ENCODE peak calls at places on chromosomes 3 and 15, in seven cellular contexts. D is A549, N is stomach, T is sigmoid colon, S is tibial nerve, Q is HepG2, V is K562. U is an unnamed sample.

GRCh38 chr15:88954431-88955277 is 41.5 kb upstream of the MFGE8 start:
- DNase-seq in S (no peak), D (no peak), Q (no peak), T (no peak), N (no peak), V (no peak), U (no peak)

GRCh38 chr3:107421170-107421792 is 44.0 kb downstream of the CCDC54 start:
- DNase-seq in S (peak; percentile 14), N (no peak), V (peak; percentile 17), T (no peak), Q (peak; percentile 52), D (no peak), U (no peak)

GRCh38 chr3:193665370-193665989 is 72.5 kb downstream of the OPA1 start:
- DNase-seq in S (no peak), V (no peak), D (no peak), Q (peak; percentile 25), T (no peak), N (no peak), U (no peak)

GRCh38 chr3:171454026-171454425 is 6.2 kb downstream of the TNIK start:
- DNase-seq in D (no peak), T (no peak), Q (no peak), S (no peak), N (peak; percentile 43), V (no peak), U (no peak)

GRCh38 chr3:39192490-39193092 is at the start of gene XIRP1:
- DNase-seq in T (no peak), S (no peak), N (no peak), Q (no peak), D (no peak), V (no peak), U (no peak)

GRCh38 chr3:27827041-27827440 is 104.9 kb upstream of the EOMES start:
- DNase-seq in S (no peak), N (no peak), V (no peak), Q (no peak), D (no peak), T (no peak), U (no peak)

GRCh38 chr3:157354722-157355121 is 81.9 kb upstream of the PTX3 start:
- DNase-seq in D (no peak), N (no peak), Q (no peak), S (no peak), T (no peak), V (peak; percentile 16), U (no peak)

GRCh38 chr3:184716652-184717607 is 5.1 kb upstream of the MAGEF1 start:
- DNase-seq in S (peak; percentile 14), Q (peak; percentile 12), V (no peak), T (no peak), D (no peak), N (no peak), U (peak; percentile 83)

GRCh38 chr3:168250415-168250861 is 154.7 kb upstream of the GOLIM4 start:
- DNase-seq in S (no peak), N (no peak), T (no peak), D (no peak), Q (no peak), V (no peak), U (no peak)

GRCh38 chr3:72031581-72031980 is 246.6 kb upstream of the PROK2 start:
- DNase-seq in T (no peak), Q (no peak), V (no peak), S (peak; percentile 14), D (no peak), N (no peak), U (no peak)

GRCh38 chr3:5019411-5020261 is 40.4 kb downstream of the BHLHE40 start:
- DNase-seq in S (no peak), N (peak; percentile 38), D (no peak), V (peak; percentile 87), T (no peak), Q (no peak), U (peak; percentile 63)

GRCh38 chr15:64930778-64931240 is 19.1 kb downstream of the ANKDD1A start:
- DNase-seq in S (no peak), Q (no peak), N (no peak), T (no peak), D (no peak), V (no peak), U (no peak)

GRCh38 chr3:123389338-123389910 is 59.5 kb downstream of the ADCY5 start:
- DNase-seq in N (no peak), S (no peak), D (no peak), Q (no peak), V (no peak), T (no peak), U (no peak)

DNA sequence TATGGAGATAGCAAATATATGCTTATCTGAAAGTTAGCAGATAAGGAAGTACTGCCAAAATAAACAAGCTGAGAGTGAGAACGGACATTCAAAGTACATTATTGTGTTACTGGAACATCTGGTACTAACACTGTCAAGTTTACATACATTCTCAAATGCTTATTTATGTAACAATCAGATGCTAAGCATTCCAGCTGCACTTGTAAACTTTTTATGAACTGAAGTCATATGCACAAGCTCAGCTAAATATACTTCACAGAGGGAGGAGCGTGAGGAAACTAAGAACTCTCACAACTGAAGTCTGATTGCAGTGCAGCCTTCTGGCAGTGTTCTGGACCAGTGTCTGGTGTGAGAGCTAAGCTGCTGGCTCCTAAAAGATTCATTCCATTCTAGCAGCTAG is 223.7 kb upstream of the NANOGP8 start:
- DNase-seq in S (no peak), N (no peak), D (no peak), T (peak; percentile 70), V (no peak), Q (no peak), U (no peak)
- TF ChIP-seq POLR2A in S (no peak), N (no peak), D (no peak), T (no peak), V (no peak), Q (no peak), U (no peak)

GRCh38 chr15:74322558-74323180 is 44.8 kb downstream of the CYP11A1 start:
- DNase-seq in N (peak; percentile 59), V (peak; percentile 77), T (peak; percentile 82), D (peak; percentile 65), S (peak; percentile 74), Q (peak; percentile 41), U (peak; percentile 38)

GRCh38 chr15:74319138-74319460 is 48.3 kb downstream of the CYP11A1 start:
- DNase-seq in Q (no peak), D (no peak), V (no peak), S (no peak), T (no peak), N (no peak), U (no peak)

GRCh38 chr15:74319596-74320357 is 47.7 kb downstream of the CYP11A1 start:
- DNase-seq in N (no peak), D (no peak), S (no peak), V (no peak), T (no peak), Q (no peak), U (peak; percentile 36)

GRCh38 chr15:74318376-74319137 is 48.9 kb downstream of the CYP11A1 start:
- DNase-seq in N (no peak), Q (no peak), D (no peak), S (no peak), T (no peak), V (no peak), U (peak; percentile 53)

DNA sequence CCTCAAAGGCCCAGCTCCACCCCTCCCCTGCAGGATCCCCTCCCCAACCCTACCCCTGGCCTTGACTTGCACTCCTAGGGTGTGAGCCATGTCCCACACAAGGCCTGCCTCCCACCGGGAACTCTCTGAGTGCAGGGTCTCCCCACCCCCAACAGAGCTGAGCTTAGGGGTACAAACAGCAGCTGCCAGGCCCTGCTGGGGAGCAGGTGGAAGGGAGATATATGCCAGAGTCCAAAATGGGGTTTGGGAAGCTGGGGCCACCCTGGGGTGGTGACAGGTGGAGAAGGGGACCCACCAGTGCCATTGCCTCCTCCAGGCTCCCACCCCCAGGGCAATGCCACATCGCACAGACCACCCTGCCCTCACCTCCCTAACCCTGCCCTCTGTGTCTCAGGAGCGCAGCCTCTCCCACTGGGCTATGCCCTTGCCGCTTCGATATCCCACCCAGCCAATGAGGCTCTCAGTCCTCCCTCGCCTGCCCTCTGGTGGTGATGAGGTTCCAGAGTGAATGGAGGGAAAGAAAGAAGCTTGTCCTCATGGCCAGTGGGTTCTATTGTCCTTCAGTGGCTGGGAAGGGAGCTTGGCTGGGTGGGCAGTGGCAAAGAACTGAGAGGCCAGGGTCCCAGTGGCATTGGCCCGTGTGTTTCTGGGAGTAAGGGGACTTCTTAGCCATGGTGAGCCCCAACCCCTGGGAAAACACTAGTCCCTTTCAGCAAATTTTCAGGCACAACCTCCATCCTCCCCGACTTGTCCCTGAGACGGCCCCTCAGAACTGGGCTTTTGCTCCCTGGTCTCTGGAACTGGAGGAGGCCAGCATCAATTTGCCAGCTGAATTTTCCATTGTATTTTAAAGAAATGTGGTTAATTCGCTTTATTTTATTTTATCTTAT is 46.8 kb downstream of the CYP11A1 start:
- DNase-seq in N (peak; percentile 44), V (peak; percentile 72), T (no peak), Q (peak; percentile 43), D (peak; percentile 25), S (peak; percentile 76), U (no peak)
- TF ChIP-seq EP300 in N (no peak), V (no peak), T (no peak), Q (no peak), D (no peak), S (no peak), U (no peak)

DNA sequence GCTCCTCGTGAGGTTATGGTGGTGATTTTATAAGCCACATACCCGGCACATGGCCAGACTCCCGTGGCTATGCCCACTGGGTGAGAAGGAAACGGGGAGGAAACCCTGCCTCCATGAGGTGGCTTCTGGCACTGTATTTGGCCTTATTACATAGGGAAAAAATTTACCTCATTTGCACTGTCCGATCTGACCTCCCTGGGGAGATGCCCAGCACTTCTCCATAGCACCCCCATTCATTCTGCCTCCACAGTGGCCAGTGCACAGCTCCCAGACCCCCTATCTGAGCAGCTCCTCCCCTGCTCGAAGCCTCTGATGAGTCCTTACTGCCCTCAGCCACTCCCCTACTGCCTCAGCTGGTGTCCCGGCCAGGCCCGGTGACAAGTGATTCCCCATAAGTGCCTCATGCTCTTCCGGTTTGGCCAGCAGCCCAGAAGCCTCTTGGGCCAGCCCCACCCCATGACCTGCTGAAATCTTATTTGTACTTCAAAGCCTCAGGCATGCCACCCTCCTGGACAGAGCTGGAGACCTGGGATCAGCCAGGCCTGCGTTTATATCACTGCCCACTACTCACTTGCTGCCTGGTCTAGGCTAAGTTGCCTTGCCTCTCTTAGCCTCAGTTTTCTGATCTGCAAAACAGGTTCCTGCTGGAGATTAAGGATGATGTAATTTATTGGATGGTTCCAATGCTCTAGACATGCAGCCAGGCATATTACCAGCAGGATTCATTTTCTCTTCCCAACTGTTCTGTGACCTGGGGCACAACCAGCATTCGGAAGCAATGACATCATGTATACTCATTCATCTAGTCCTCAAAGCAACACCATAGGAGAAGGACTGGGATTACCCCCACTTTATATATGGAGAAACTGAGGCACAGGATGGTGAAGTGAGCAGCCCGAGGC is 30.6 kb upstream of the SLC6A6 start:
- DNase-seq in S (peak; percentile 43), Q (peak; percentile 76), N (peak; percentile 89), V (peak; percentile 93), T (peak; percentile 76), D (peak; percentile 79), U (no peak)
- TF ChIP-seq POLR2A in S (no peak), Q (no peak), N (no peak), V (no peak), T (no peak), D (no peak), U (no peak)

DNA sequence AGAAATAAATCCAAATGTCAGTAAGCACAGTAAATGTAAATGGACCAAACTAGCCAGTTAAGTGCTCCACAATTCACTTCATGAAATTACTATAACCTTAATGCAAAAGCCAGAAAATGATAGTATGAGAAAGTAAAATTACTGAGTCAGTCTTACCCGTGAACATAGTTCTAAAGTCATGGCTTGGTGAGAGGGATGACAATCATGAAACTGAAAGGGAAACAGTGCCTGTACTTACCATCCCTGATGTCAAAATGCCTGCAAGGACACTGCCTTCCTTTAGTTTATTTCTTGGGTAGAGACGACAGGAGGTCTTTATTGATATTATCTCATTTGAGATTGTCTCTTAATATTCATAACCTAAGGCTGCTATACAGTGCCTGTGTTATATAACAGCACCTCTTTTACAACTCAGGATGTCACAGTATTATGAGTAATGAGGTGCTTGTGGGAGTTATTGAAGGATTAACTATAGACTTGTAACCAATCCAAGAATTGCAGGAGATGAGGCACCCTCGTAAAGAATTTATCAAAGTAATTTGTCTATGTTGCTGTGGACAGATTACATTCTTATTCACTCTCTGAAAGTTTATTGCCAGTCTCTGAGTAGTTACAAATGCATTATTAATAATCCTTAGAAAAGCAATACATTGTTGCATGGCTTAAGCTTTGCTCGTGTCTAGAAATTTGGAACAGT is 142.9 kb upstream of the BFSP2 start:
- DNase-seq in T (no peak), V (no peak), Q (no peak), N (no peak), D (no peak), S (no peak), U (no peak)
- TF ChIP-seq EP300 in T (no peak), V (no peak), Q (no peak), N (no peak), D (no peak), S (no peak), U (no peak)

U was measured in upper lobe of left lung.